ENCODE peak calls at places on chromosomes 3 and 15, in eight cellular contexts. O, T, M, H, I, J, N and C are unnamed samples. For H3K36me3, the result is how much of the 10 kb centered on the place peaks cover.

GRCh38 chr3:113079532-113079931 is 88.7 kb downstream of the GTPBP8 start:
- DNase-seq in O (no peak), J (no peak), I (no peak), N (no peak), M (no peak), T (no peak), H (no peak), C (no peak)

GRCh38 chr15:24269166-24269571 is 406.4 kb upstream of the NPAP1 start:
- DNase-seq in I (no peak), N (no peak), H (no peak), J (no peak), T (no peak), O (no peak), M (no peak), C (no peak)

GRCh38 chr3:11367116-11367781 is 95.1 kb downstream of the ATG7 start:
- DNase-seq in O (no peak), M (no peak), T (peak), H (no peak), N (no peak), I (peak), J (no peak), C (peak)

GRCh38 chr3:139906441-139906840 is 28.5 kb upstream of the CLSTN2 start:
- DNase-seq in J (no peak), H (no peak), I (peak), O (no peak), T (no peak), N (peak), M (no peak), C (no peak)

GRCh38 chr3:194042947-194043346 is 93.0 kb upstream of the HES1 start:
- DNase-seq in M (no peak), I (peak), O (no peak), J (no peak), T (no peak), N (no peak), H (no peak), C (no peak)

GRCh38 chr3:193638833-193639232 is 45.8 kb downstream of the OPA1 start:
- DNase-seq in N (no peak), J (no peak), O (no peak), I (no peak), H (no peak), M (no peak), T (no peak), C (no peak)

GRCh38 chr3:141643816-141644215 is 94.3 kb upstream of the RNF7 start:
- DNase-seq in I (no peak), H (no peak), J (no peak), O (no peak), N (no peak), M (no peak), T (no peak), C (no peak)

GRCh38 chr3:132870596-132870995 is 148.4 kb upstream of the NPHP3 start:
- DNase-seq in J (no peak), O (no peak), I (no peak), H (no peak), T (no peak), N (no peak), M (no peak), C (no peak)

GRCh38 chr3:184231671-184232070 is 2.3 kb downstream of the VWA5B2 start:
- DNase-seq in I (no peak), N (no peak), H (no peak), O (no peak), J (no peak), T (no peak), M (no peak), C (no peak)

GRCh38 chr3:143302638-143303171 is 183.1 kb downstream of the CHST2 start:
- DNase-seq in O (no peak), N (no peak), M (peak), J (no peak), H (peak), I (peak), T (no peak), C (no peak)

GRCh38 chr3:99114565-99115291 is 213.2 kb upstream of the DCBLD2 start:
- DNase-seq in M (no peak), H (no peak), N (peak), I (peak), O (no peak), J (no peak), T (peak), C (peak)

GRCh38 chr3:33064929-33065328 is 32.0 kb downstream of the GLB1 start:
- DNase-seq in O (no peak), J (peak), T (no peak), M (no peak), H (no peak), I (no peak), N (no peak), C (no peak)

GRCh38 chr3:119702530-119703527 is at the start of gene CFAP91:
- DNase-seq in H (peak), N (peak), I (peak), M (peak), T (peak), J (peak), O (peak), C (peak)

GRCh38 chr3:191721390-191721801 is 260.4 kb downstream of the PYDC2 start:
- DNase-seq in N (no peak), I (no peak), T (no peak), O (no peak), H (no peak), M (no peak), J (no peak), C (no peak)

GRCh38 chr3:65479967-65480366 is 558.8 kb downstream of the MAGI1 start:
- DNase-seq in M (no peak), O (no peak), N (no peak), T (no peak), J (no peak), H (no peak), I (peak), C (no peak)

GRCh38 chr3:10108091-10108490 is at the start of gene FANCD2OS:
- DNase-seq in I (no peak), M (no peak), T (no peak), J (no peak), O (no peak), H (no peak), N (no peak), C (peak)

GRCh38 chr3:122318620-122319019 is 6.4 kb upstream of the CSTA start:
- DNase-seq in O (no peak), H (no peak), J (no peak), M (no peak), N (no peak), I (peak), T (no peak), C (no peak)

GRCh38 chr15:100861511-100861991 is 18.1 kb upstream of the ALDH1A3 start:
- DNase-seq in M (no peak), I (no peak), H (peak), N (no peak), T (peak), J (no peak), O (no peak), C (peak)

GRCh38 chr3:156751461-156752025 is 74.6 kb upstream of the LEKR1 start:
- DNase-seq in N (no peak), T (peak), M (no peak), H (peak), J (no peak), I (peak), O (no peak), C (peak)

GRCh38 chr3:133296315-133296917 is 103.4 kb upstream of the BFSP2 start:
- DNase-seq in J (no peak), M (no peak), N (no peak), H (no peak), I (no peak), O (no peak), T (no peak), C (no peak)

GRCh38 chr15:66835558-66835878 is 133.5 kb downstream of the SMAD6 start:
- DNase-seq in T (no peak), I (peak), O (no peak), H (no peak), N (no peak), M (peak), J (no peak), C (no peak)

GRCh38 chr3:187445352-187445751 is 77.2 kb downstream of the RTP4 start:
- DNase-seq in N (no peak), H (no peak), M (no peak), I (no peak), T (no peak), O (no peak), J (peak), C (no peak)

DNA sequence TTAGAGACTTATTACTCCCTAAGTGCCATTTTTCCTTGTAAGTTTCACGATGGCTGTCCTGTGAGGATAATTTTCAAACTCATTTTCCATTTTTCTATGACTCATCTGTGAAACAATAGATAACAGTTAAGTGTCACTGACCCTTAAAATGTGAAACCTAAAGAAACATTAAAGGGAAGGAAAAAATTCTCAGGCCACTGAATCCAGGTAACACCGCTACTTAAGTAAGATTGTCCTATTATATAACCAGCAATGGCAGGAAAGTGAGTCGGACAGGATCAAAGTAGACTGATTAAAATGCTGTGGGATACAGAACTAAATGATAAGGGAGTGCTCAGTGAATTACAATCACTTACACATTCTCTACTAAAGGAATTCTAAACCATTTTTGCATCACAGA is 12.4 kb downstream of the PLD1 start:
- DNase-seq in M (no peak), N (no peak), H (no peak), O (no peak), J (no peak), T (no peak), I (no peak), C (no peak)
- H3K4me3 ChIP-seq in M (no peak), N (no peak), H (no peak), O (no peak), J (no peak), T (no peak), I (no peak), C (no peak)

DNA sequence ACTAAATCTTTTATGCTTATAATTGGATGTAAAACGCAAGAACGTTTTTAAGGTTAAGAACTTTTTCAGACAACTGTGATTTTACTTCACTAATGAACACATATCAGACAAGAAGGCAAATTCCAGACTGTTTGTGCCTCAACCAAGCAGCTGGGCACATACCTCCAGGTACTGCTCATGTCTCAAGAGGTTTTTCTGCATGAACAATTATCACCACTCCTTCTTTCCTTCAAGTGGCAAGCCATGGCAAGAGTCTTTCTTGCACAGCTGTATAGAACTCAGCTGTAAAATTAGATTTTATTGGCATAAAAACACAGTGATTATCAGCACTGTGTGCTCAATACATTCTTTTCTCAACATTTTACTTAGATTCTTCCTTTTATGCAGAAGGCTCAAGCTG is 64.3 kb downstream of the FNDC3B start:
- DNase-seq in M (no peak), O (no peak), N (no peak), I (peak), J (no peak), H (no peak), T (no peak), C (no peak)
- H3K27ac ChIP-seq in M (peak), O (no peak), N (no peak), I (peak), J (no peak), H (no peak), T (peak), C (no peak)

GRCh38 chr3:170159459-170159858 is 22.1 kb downstream of the PHC3 start:
- DNase-seq in O (no peak), J (no peak), N (no peak), T (no peak), H (no peak), M (no peak), I (no peak), C (no peak)

GRCh38 chr3:170155604-170156003 is 25.9 kb downstream of the PHC3 start:
- DNase-seq in N (no peak), H (no peak), M (no peak), O (no peak), J (no peak), T (no peak), I (no peak), C (no peak)

GRCh38 chr3:170154084-170154483 is 27.4 kb downstream of the PHC3 start:
- DNase-seq in I (peak), M (no peak), H (no peak), T (no peak), J (no peak), N (no peak), O (no peak), C (no peak)

GRCh38 chr3:170159933-170160332 is 21.6 kb downstream of the PHC3 start:
- DNase-seq in H (no peak), J (no peak), I (no peak), T (no peak), N (no peak), M (no peak), O (no peak), C (no peak)

GRCh38 chr3:170154569-170155143 is 26.9 kb downstream of the PHC3 start:
- DNase-seq in J (no peak), H (no peak), M (no peak), T (peak), N (no peak), I (no peak), O (peak), C (no peak)
- H3K36me3 ChIP-seq in J (under half), H (under half), M (under half), T (under half), N (under half), I (under half), O (under half), C (under half)

GRCh38 chr15:28178727-28179126 is 79.6 kb upstream of the OCA2 start:
- DNase-seq in I (no peak), T (no peak), M (no peak), H (no peak), O (no peak), J (no peak), N (no peak), C (no peak)

GRCh38 chr15:28181386-28181785 is 82.3 kb upstream of the OCA2 start:
- DNase-seq in O (no peak), N (no peak), M (no peak), I (no peak), T (no peak), H (no peak), J (no peak), C (no peak)

GRCh38 chr15:28179270-28179669 is 80.2 kb upstream of the OCA2 start:
- DNase-seq in I (no peak), O (no peak), N (no peak), M (no peak), J (no peak), H (no peak), T (no peak), C (no peak)

GRCh38 chr15:28182216-28182615 is 83.1 kb upstream of the OCA2 start:
- DNase-seq in J (no peak), N (no peak), I (no peak), T (no peak), O (no peak), H (no peak), M (no peak), C (no peak)

GRCh38 chr15:28178290-28178689 is 79.2 kb upstream of the OCA2 start:
- DNase-seq in I (no peak), N (no peak), J (no peak), T (no peak), O (no peak), M (no peak), H (no peak), C (no peak)
- H3K4me3 ChIP-seq in I (no peak), N (no peak), J (no peak), T (no peak), O (no peak), M (no peak), H (no peak), C (no peak)

GRCh38 chr3:71055602-71056001 is 527.9 kb downstream of the FOXP1 start:
- DNase-seq in M (no peak), T (no peak), H (no peak), J (no peak), I (peak), O (no peak), N (no peak), C (no peak)

GRCh38 chr3:71052725-71053124 is 530.8 kb downstream of the FOXP1 start:
- DNase-seq in I (peak), J (peak), T (no peak), H (no peak), N (no peak), M (no peak), O (no peak), C (no peak)

GRCh38 chr3:71054312-71054711 is 529.2 kb downstream of the FOXP1 start:
- DNase-seq in O (no peak), N (no peak), M (no peak), J (peak), I (no peak), T (no peak), H (no peak), C (no peak)

GRCh38 chr3:71051893-71052687 is 531.4 kb downstream of the FOXP1 start:
- DNase-seq in T (no peak), H (no peak), J (peak), I (peak), O (no peak), N (no peak), M (no peak), C (no peak)

GRCh38 chr3:71053495-71053894 is 530.0 kb downstream of the FOXP1 start:
- DNase-seq in M (no peak), N (no peak), O (no peak), J (peak), H (no peak), I (no peak), T (no peak), C (no peak)
- H3K27ac ChIP-seq in M (no peak), N (no peak), O (no peak), J (peak), H (no peak), I (no peak), T (no peak), C (no peak)

DNA sequence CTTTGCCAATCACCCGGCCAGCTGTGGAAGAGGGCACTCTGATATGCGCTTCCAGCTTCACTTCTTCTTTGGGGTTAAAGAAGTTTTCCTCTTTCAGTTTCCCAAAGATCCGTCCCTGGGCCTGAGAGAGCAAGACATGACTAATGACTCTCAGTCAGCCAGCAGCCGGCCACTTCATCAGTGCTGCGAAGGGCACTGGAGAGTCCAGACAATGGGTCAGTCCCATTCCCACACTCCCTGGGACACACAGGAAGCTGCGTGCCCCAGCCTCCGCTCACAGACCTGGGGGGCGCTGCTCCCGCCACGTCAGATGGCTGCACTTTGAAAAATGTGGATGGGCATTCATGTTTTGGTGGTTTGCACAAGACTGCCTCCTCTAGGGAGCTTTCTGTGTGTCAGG is 63.3 kb downstream of the SENP2 start:
- DNase-seq in J (no peak), M (no peak), N (no peak), H (no peak), O (no peak), T (no peak), I (no peak), C (no peak)
- H3K36me3 ChIP-seq in J (under half), M (under half), N (under half), H (under half), O (under half), T (under half), I (half or more), C (under half)